ENCODE peak calls at places on chromosome 22, in four cellular contexts. R, K, P and Z are unnamed samples.

GRCh38 chr22:37221424-37222336 is 9.4 kb upstream of the SSTR3 start:
- DNase-seq in R (no peak), P (no peak), K (no peak), Z (no peak)

GRCh38 chr22:45546333-45547015 is 43.8 kb downstream of the FBLN1 start:
- DNase-seq in K (no peak), P (no peak), R (no peak), Z (no peak)

GRCh38 chr22:29218758-29219408 is 13.2 kb downstream of the EMID1 start:
- DNase-seq in K (no peak), P (no peak), R (no peak), Z (no peak)

GRCh38 chr22:24153353-24153752 is 27.9 kb upstream of the SUSD2 start:
- DNase-seq in K (no peak), R (no peak), P (peak; percentile 21), Z (no peak)

GRCh38 chr22:46360891-46361290 is 25.4 kb downstream of the TRMU start:
- DNase-seq in K (no peak), R (no peak), P (no peak), Z (no peak)

GRCh38 chr22:18067548-18068341 is 10.0 kb upstream of the PEX26 start:
- DNase-seq in R (no peak), P (peak; percentile 8), K (no peak), Z (no peak)

GRCh38 chr22:44642096-44642644 is 59.8 kb upstream of the PRR5 start:
- DNase-seq in P (no peak), K (no peak), R (no peak), Z (no peak)

GRCh38 chr22:30423296-30423958 is 2.1 kb upstream of the MTFP1 start:
- DNase-seq in K (peak; percentile 47), R (no peak), P (no peak), Z (no peak)

GRCh38 chr22:36325163-36326031 is 62.4 kb downstream of the MYH9 start:
- DNase-seq in P (peak; percentile 94), K (no peak), R (no peak), Z (peak; percentile 90)

GRCh38 chr22:37053310-37054077 is 2.0 kb downstream of the KCTD17 start:
- DNase-seq in K (no peak), P (no peak), R (no peak), Z (no peak)

GRCh38 chr22:31177420-31178162 is 17.6 kb downstream of the RNF185 start:
- DNase-seq in P (peak; percentile 85), R (peak; percentile 60), K (no peak), Z (peak; percentile 73)